ENCODE peak calls at places on chromosomes 2 and 18, in eight cellular contexts. S is adrenal gland; X is colonic mucosa; K is CD8-positive, alpha-beta memory T cell; E is GM12878; U is mesendoderm; T is K562; M is GM23338. W is an unnamed sample. For H3K36me3 and H3K4me1, the result is how much of the 10 kb centered on the place peaks cover.

GRCh38 chr2:22995576-22995975 is 389.4 kb upstream of the KLHL29 start:
- DNase-seq in S (no peak), X (no peak), K (no peak), E (no peak), U (peak), T (no peak), M (no peak), W (no peak)

GRCh38 chr18:51195602-51196115 is 1.8 kb downstream of the MEX3C start:
- DNase-seq in S (peak), X (peak), K (peak), E (no peak), U (peak), T (peak), M (peak), W (no peak)

GRCh38 chr18:61334491-61334850 is 1.2 kb downstream of the CDH20 start:
- DNase-seq in S (no peak), X (no peak), K (no peak), E (no peak), U (no peak), T (no peak), M (no peak), W (no peak)

GRCh38 chr2:55395724-55396605 is 23.7 kb downstream of the CCDC88A start:
- DNase-seq in S (no peak), X (no peak), K (no peak), E (no peak), U (no peak), T (no peak), M (no peak), W (no peak)

GRCh38 chr2:76998713-76999112 is 523.5 kb downstream of the LRRTM4 start:
- DNase-seq in S (no peak), X (no peak), K (no peak), E (no peak), U (no peak), T (no peak), M (no peak), W (no peak)

GRCh38 chr2:9820020-9820973 is 23.0 kb upstream of the TAF1B start:
- DNase-seq in S (no peak), X (no peak), K (no peak), E (no peak), U (peak), T (no peak), M (peak), W (peak)

GRCh38 chr2:44975571-44976450 is 33.4 kb downstream of the SIX2 start:
- DNase-seq in S (no peak), X (no peak), K (no peak), E (no peak), U (peak), T (peak), M (peak), W (no peak)

GRCh38 chr2:222656544-222657446 is 903 bp upstream of the FARSB start:
- DNase-seq in S (no peak), X (no peak), K (no peak), E (no peak), U (no peak), T (no peak), M (peak), W (no peak)

GRCh38 chr2:207227749-207228145 is 62.0 kb upstream of the KLF7 start:
- DNase-seq in S (no peak), X (no peak), K (no peak), E (no peak), U (no peak), T (no peak), M (no peak), W (no peak)

GRCh38 chr2:187964742-187965141 is 326.9 kb upstream of the GULP1 start:
- DNase-seq in S (no peak), X (no peak), K (no peak), E (no peak), U (no peak), T (no peak), M (no peak), W (no peak)

GRCh38 chr2:80303006-80303741 is 1.4 kb downstream of the LRRTM1 start:
- DNase-seq in S (no peak), X (peak), K (no peak), E (no peak), U (peak), T (peak), M (peak), W (no peak)

GRCh38 chr2:236162031-236162803 is 6.0 kb downstream of the GBX2 start:
- DNase-seq in S (no peak), X (no peak), K (no peak), E (no peak), U (no peak), T (no peak), M (peak), W (no peak)

GRCh38 chr2:171523339-171523931 is 1.2 kb downstream of the CYBRD1 start:
- DNase-seq in S (peak), X (peak), K (no peak), E (no peak), U (peak), T (peak), M (peak), W (peak)

GRCh38 chr2:199468561-199469513 is 11.1 kb upstream of the SATB2 start:
- DNase-seq in S (no peak), X (peak), K (no peak), E (no peak), U (peak), T (no peak), M (peak), W (no peak)

GRCh38 chr2:73202156-73203054 is at the start of gene NOTO:
- DNase-seq in S (peak), X (no peak), K (no peak), E (no peak), U (peak), T (no peak), M (peak), W (no peak)

GRCh38 chr2:231069379-231070054 is 12.8 kb downstream of the PSMD1 start:
- DNase-seq in S (no peak), X (no peak), K (no peak), E (no peak), U (no peak), T (peak), M (no peak), W (no peak)

GRCh38 chr2:23273786-23274185 is 111.2 kb upstream of the KLHL29 start:
- DNase-seq in S (no peak), X (no peak), K (no peak), E (no peak), U (no peak), T (no peak), M (no peak), W (no peak)

GRCh38 chr2:105397959-105398521 is 811 bp downstream of the FHL2 start:
- DNase-seq in S (peak), X (no peak), K (no peak), E (no peak), U (peak), T (peak), M (no peak), W (no peak)

GRCh38 chr2:240964221-240964853 is 34.1 kb upstream of the SNED1 start:
- DNase-seq in S (no peak), X (no peak), K (peak), E (no peak), U (no peak), T (no peak), M (no peak), W (no peak)

GRCh38 chr2:233867993-233868532 is at the start of gene MSL3B:
- DNase-seq in S (no peak), X (peak), K (peak), E (no peak), U (peak), T (peak), M (peak), W (no peak)

GRCh38 chr2:31764169-31764568 is 183.4 kb upstream of the SRD5A2 start:
- DNase-seq in S (no peak), X (no peak), K (no peak), E (no peak), U (no peak), T (no peak), M (no peak), W (no peak)

DNA sequence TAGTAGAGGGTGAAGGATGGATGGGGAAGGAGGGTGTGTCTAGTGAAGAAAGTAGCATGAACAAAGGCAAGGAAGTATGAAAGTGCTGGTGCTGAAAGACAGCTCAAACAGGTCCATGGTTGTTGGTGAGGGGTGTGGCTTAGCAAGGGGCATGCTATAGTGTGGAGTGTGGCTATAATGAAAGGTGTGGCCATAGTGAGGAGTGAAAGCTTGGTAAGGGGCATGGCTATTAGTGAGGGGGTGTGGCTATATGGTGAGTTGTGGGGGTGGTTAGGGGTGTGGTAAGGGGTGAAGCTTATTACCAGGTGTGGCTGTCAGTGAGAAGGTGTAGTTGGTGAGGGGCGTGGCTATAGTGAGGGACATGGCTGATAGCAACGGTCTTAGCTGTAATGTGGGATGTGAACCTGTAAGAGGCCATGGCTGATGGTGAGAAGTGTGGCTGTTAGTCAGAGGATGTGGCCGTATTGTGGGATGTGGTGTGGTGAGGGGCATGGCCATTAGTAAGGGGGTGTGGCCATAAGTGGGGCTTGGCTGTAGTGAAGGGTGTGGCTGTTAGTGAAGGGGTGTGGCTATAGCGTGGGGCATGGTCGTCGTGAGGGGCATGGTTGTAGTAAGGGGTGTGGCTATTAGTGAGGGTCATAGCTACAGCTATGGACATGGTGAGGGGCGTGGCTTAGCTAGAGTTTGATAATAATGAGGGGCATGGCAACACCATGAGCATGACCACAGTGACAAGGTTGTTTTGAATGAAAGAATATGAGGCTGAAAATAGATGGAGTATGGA is 549.6 kb downstream of the FBXO15 start:
- DNase-seq in S (no peak), X (no peak), K (no peak), E (no peak), U (peak), T (no peak), M (peak), W (no peak)
- H3K36me3 ChIP-seq in S (under half), X (under half), K (under half), E (under half), U (under half), T (under half), M (under half), W (under half)

GRCh38 chr2:68200157-68200787 is 42.6 kb downstream of the PNO1 start:
- DNase-seq in S (no peak), X (no peak), K (no peak), E (no peak), U (no peak), T (no peak), M (no peak), W (no peak)

GRCh38 chr2:68206779-68207178 is 45.6 kb downstream of the PPP3R1 start:
- DNase-seq in S (no peak), X (no peak), K (no peak), E (no peak), U (no peak), T (no peak), M (no peak), W (no peak)

GRCh38 chr2:68203587-68203986 is 45.9 kb downstream of the PNO1 start:
- DNase-seq in S (no peak), X (no peak), K (no peak), E (peak), U (no peak), T (no peak), M (no peak), W (no peak)
- H3K4me1 ChIP-seq in S (under half), X (under half), K (half or more), E (under half), U (under half), T (under half), M (under half), W (under half)

GRCh38 chr2:60470340-60470739 is 83.1 kb downstream of the BCL11A start:
- DNase-seq in S (no peak), X (peak), K (no peak), E (no peak), U (no peak), T (no peak), M (no peak), W (no peak)

GRCh38 chr2:60468390-60469085 is 84.9 kb downstream of the BCL11A start:
- DNase-seq in S (no peak), X (peak), K (no peak), E (no peak), U (no peak), T (no peak), M (no peak), W (no peak)

GRCh38 chr2:60472663-60473289 is 80.7 kb downstream of the BCL11A start:
- DNase-seq in S (no peak), X (peak), K (no peak), E (no peak), U (no peak), T (no peak), M (no peak), W (no peak)

GRCh38 chr2:60472026-60472425 is 81.4 kb downstream of the BCL11A start:
- DNase-seq in S (no peak), X (peak), K (no peak), E (no peak), U (no peak), T (no peak), M (no peak), W (no peak)

DNA sequence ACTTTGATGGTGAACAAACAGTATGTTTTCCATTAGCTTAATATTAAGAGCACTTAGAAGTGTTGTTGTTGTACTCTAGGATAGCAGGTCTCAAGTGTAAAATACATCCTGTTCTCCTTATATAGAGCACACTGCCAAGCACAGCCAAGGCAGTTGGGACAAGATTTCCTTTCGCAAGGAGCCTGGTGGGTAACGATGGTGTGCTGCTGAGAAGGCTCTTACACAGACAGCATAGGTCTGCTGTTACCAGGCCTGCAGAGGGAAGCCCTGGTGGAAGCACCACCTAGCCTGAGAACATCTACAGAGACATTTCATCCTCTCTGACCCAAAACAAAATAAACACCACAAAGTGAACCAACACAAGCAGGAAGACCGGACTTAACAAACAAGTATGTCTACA is 83.5 kb downstream of the BCL11A start:
- DNase-seq in S (no peak), X (peak), K (no peak), E (no peak), U (no peak), T (no peak), M (no peak), W (no peak)
- H3K36me3 ChIP-seq in S (under half), X (under half), K (under half), E (under half), U (under half), T (under half), M (under half), W (under half)

GRCh38 chr2:43183743-43184142 is 42.7 kb downstream of the ZFP36L2 start:
- DNase-seq in S (no peak), X (no peak), K (no peak), E (no peak), U (no peak), T (no peak), M (no peak), W (no peak)
- H3K4me1 ChIP-seq in S (under half), X (under half), K (half or more), E (under half), U (under half), T (half or more), M (under half), W (under half)

GRCh38 chr2:60528366-60528765 is 25.1 kb downstream of the BCL11A start:
- DNase-seq in S (no peak), X (no peak), K (no peak), E (no peak), U (no peak), T (no peak), M (no peak), W (no peak)
- H3K36me3 ChIP-seq in S (under half), X (under half), K (under half), E (under half), U (under half), T (under half), M (under half), W (under half)

W was measured in pancreas.